ENCODE peak calls at places on chromosome 13, in six cellular contexts. One of them, this sample, is unnamed.

GRCh38 chr13:35855531-35856019 is 275.6 kb downstream of the DCLK1 start:
- DNase-seq in K562: no peak
- DNase-seq in NB4: no peak
- DNase-seq in HepG2: no peak
- DNase-seq in GM12878: no peak
- DNase-seq in A549: peak
- DNase-seq in this sample: no peak

GRCh38 chr13:97194473-97194872 is 27.7 kb upstream of the MBNL2 start:
- DNase-seq in GM12878: no peak
- DNase-seq in A549: no peak
- DNase-seq in HepG2: no peak
- DNase-seq in K562: peak
- DNase-seq in NB4: no peak
- DNase-seq in this sample: peak

GRCh38 chr13:112812306-112813034 is 122.6 kb downstream of the ATP11A start:
- DNase-seq in GM12878: no peak
- DNase-seq in K562: no peak
- DNase-seq in NB4: no peak
- DNase-seq in HepG2: no peak
- DNase-seq in A549: no peak
- DNase-seq in this sample: no peak

GRCh38 chr13:45809810-45810394 is 41.7 kb downstream of the SIAH3 start:
- DNase-seq in A549: no peak
- DNase-seq in K562: no peak
- DNase-seq in HepG2: no peak
- DNase-seq in GM12878: no peak
- DNase-seq in NB4: no peak
- DNase-seq in this sample: no peak

GRCh38 chr13:20342326-20342725 is 110.2 kb upstream of the GJB6 start:
- DNase-seq in K562: no peak
- DNase-seq in A549: no peak
- DNase-seq in HepG2: no peak
- DNase-seq in NB4: no peak
- DNase-seq in GM12878: no peak
- DNase-seq in this sample: no peak

GRCh38 chr13:35930665-35931631 is 200.2 kb downstream of the DCLK1 start:
- DNase-seq in A549: no peak
- DNase-seq in GM12878: peak
- DNase-seq in K562: no peak
- DNase-seq in NB4: no peak
- DNase-seq in HepG2: no peak
- DNase-seq in this sample: no peak

GRCh38 chr13:79389031-79389430 is 17.0 kb downstream of the RBM26 start:
- DNase-seq in K562: no peak
- DNase-seq in HepG2: no peak
- DNase-seq in GM12878: no peak
- DNase-seq in A549: no peak
- DNase-seq in NB4: peak
- DNase-seq in this sample: no peak

GRCh38 chr13:113605866-113606438 is 21.4 kb downstream of the TFDP1 start:
- DNase-seq in GM12878: no peak
- DNase-seq in K562: no peak
- DNase-seq in HepG2: no peak
- DNase-seq in A549: no peak
- DNase-seq in NB4: no peak
- DNase-seq in this sample: no peak

GRCh38 chr13:44305845-44306244 is 67.8 kb upstream of the SERP2 start:
- DNase-seq in K562: no peak
- DNase-seq in HepG2: no peak
- DNase-seq in NB4: no peak
- DNase-seq in GM12878: no peak
- DNase-seq in A549: no peak
- DNase-seq in this sample: peak

GRCh38 chr13:75889427-75889826 is 253.3 kb downstream of the LMO7 start:
- DNase-seq in HepG2: no peak
- DNase-seq in K562: peak
- DNase-seq in A549: no peak
- DNase-seq in GM12878: no peak
- DNase-seq in NB4: no peak
- DNase-seq in this sample: no peak

GRCh38 chr13:73496711-73497110 is 437.9 kb downstream of the KLF5 start:
- DNase-seq in K562: no peak
- DNase-seq in A549: no peak
- DNase-seq in NB4: no peak
- DNase-seq in GM12878: no peak
- DNase-seq in HepG2: no peak
- DNase-seq in this sample: no peak

GRCh38 chr13:73273737-73274136 is 214.9 kb downstream of the KLF5 start:
- DNase-seq in K562: no peak
- DNase-seq in A549: no peak
- DNase-seq in NB4: no peak
- DNase-seq in HepG2: no peak
- DNase-seq in GM12878: no peak
- DNase-seq in this sample: no peak

GRCh38 chr13:26508885-26509284 is 48.6 kb upstream of the WASF3 start:
- DNase-seq in K562: no peak
- DNase-seq in GM12878: no peak
- DNase-seq in HepG2: no peak
- DNase-seq in A549: no peak
- DNase-seq in NB4: no peak
- DNase-seq in this sample: no peak

GRCh38 chr13:44351505-44351854 is 22.1 kb upstream of the SERP2 start:
- DNase-seq in GM12878: no peak
- DNase-seq in A549: no peak
- DNase-seq in K562: no peak
- DNase-seq in NB4: no peak
- DNase-seq in HepG2: no peak
- DNase-seq in this sample: no peak

GRCh38 chr13:86870388-86870966 is 800.7 kb upstream of the SLITRK5 start:
- DNase-seq in NB4: peak
- DNase-seq in A549: no peak
- DNase-seq in HepG2: peak
- DNase-seq in GM12878: no peak
- DNase-seq in K562: peak
- DNase-seq in this sample: peak

GRCh38 chr13:102700088-102701031 is 5.5 kb upstream of the METTL21C start:
- DNase-seq in A549: no peak
- DNase-seq in K562: no peak
- DNase-seq in HepG2: no peak
- DNase-seq in GM12878: no peak
- DNase-seq in NB4: no peak
- DNase-seq in this sample: no peak

GRCh38 chr13:43205421-43205820 is 182.0 kb downstream of the DNAJC15 start:
- DNase-seq in A549: no peak
- DNase-seq in GM12878: no peak
- DNase-seq in K562: no peak
- DNase-seq in NB4: no peak
- DNase-seq in HepG2: no peak
- DNase-seq in this sample: no peak

GRCh38 chr13:79988573-79988972 is 352.4 kb downstream of the SPRY2 start:
- DNase-seq in A549: no peak
- DNase-seq in NB4: no peak
- DNase-seq in K562: no peak
- DNase-seq in HepG2: no peak
- DNase-seq in GM12878: no peak
- DNase-seq in this sample: no peak

GRCh38 chr13:113585828-113586355 is 1.3 kb downstream of the TFDP1 start:
- DNase-seq in HepG2: no peak
- DNase-seq in K562: peak
- DNase-seq in A549: no peak
- DNase-seq in NB4: no peak
- DNase-seq in GM12878: no peak
- DNase-seq in this sample: no peak

GRCh38 chr13:101552286-101552685 is 99.8 kb downstream of the ITGBL1 start:
- DNase-seq in A549: no peak
- DNase-seq in K562: no peak
- DNase-seq in HepG2: no peak
- DNase-seq in GM12878: no peak
- DNase-seq in NB4: no peak
- DNase-seq in this sample: no peak

GRCh38 chr13:106514928-106515634 is 20.4 kb downstream of the EFNB2 start:
- DNase-seq in A549: no peak
- DNase-seq in NB4: no peak
- DNase-seq in GM12878: no peak
- DNase-seq in K562: no peak
- DNase-seq in HepG2: no peak
- DNase-seq in this sample: no peak

GRCh38 chr13:91072511-91072910 is 275.0 kb upstream of the MIR17HG start:
- DNase-seq in HepG2: no peak
- DNase-seq in NB4: no peak
- DNase-seq in GM12878: no peak
- DNase-seq in K562: no peak
- DNase-seq in A549: no peak
- DNase-seq in this sample: no peak

GRCh38 chr13:29359181-29359580 is 236.3 kb downstream of the SLC7A1 start:
- DNase-seq in GM12878: no peak
- DNase-seq in HepG2: no peak
- DNase-seq in K562: no peak
- DNase-seq in A549: no peak
- DNase-seq in NB4: peak
- DNase-seq in this sample: no peak

DNA sequence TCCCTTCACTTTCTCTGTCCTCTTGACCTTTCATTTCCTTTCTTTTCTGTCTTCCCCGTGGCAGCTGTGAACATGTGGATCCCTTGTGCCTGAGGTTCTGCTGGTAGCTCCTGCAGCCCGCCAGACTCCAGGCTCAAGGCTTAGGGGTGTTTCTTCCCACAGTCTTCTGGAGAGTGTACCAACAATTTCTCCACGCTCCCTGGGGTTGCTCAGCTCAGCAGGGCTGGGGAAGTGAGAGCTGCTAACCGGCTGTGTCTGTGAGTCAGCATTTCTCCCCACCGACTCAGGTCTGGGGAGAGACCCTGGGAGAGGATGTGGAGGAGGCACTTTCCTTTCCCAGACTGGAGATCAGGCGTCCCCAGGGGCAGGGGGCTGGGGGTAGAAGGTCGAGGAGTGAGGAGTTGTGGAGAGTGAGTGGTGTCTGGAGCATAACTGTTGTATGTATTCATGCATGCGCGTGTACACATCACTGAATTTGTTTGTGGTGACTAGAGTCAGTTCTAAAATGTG is 193.6 kb downstream of the KCNRG start:
- DNase-seq in HepG2: peak
- DNase-seq in NB4: peak
- DNase-seq in K562: peak
- DNase-seq in GM12878: no peak
- DNase-seq in A549: peak
- DNase-seq in this sample: peak
- TF ChIP-seq MYC in HepG2: no peak
- TF ChIP-seq MYC in NB4: no peak
- TF ChIP-seq MYC in K562: peak
- TF ChIP-seq MYC in GM12878: no peak
- TF ChIP-seq MYC in A549: no peak
- TF ChIP-seq MYC in this sample: no peak

GRCh38 chr13:105207586-105208293 is 1327.7 kb downstream of the EFNB2 start:
- DNase-seq in K562: no peak
- DNase-seq in A549: no peak
- DNase-seq in HepG2: no peak
- DNase-seq in GM12878: no peak
- DNase-seq in NB4: no peak
- DNase-seq in this sample: no peak

DNA sequence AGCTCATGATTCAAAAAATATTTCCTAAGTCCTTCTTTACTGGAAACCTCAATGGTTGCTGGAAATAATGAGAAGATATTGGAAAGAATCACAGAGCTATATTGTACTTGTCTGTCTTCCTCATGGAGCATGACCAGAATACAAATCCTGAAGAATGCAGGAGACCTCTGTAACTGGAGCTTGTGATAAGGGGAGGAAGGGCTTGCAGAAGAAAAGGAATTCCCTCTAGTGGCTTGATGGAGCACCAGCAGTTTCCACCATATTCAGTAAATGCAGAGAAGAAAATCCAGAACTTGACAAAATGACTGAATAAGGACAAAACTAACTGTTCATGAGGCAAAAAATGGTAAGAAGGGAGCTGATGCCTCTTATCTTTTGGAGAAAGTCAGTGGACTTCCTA is 1333.1 kb downstream of the EFNB2 start:
- DNase-seq in HepG2: no peak
- DNase-seq in GM12878: no peak
- DNase-seq in A549: no peak
- DNase-seq in K562: no peak
- DNase-seq in NB4: peak
- DNase-seq in this sample: peak
- TF ChIP-seq MYC in HepG2: no peak
- TF ChIP-seq MYC in GM12878: no peak
- TF ChIP-seq MYC in A549: no peak
- TF ChIP-seq MYC in K562: no peak
- TF ChIP-seq MYC in NB4: no peak
- TF ChIP-seq MYC in this sample: no peak

GRCh38 chr13:34035676-34036325 is 217.9 kb downstream of the RFC3 start:
- DNase-seq in A549: peak
- DNase-seq in GM12878: no peak
- DNase-seq in NB4: no peak
- DNase-seq in K562: no peak
- DNase-seq in HepG2: peak
- DNase-seq in this sample: no peak
- TF ChIP-seq MYC in A549: no peak
- TF ChIP-seq MYC in GM12878: no peak
- TF ChIP-seq MYC in NB4: no peak
- TF ChIP-seq MYC in K562: no peak
- TF ChIP-seq MYC in HepG2: no peak
- TF ChIP-seq MYC in this sample: no peak

GRCh38 chr13:93794197-93794885 is 567.7 kb downstream of the GPC6 start:
- DNase-seq in HepG2: no peak
- DNase-seq in NB4: no peak
- DNase-seq in GM12878: no peak
- DNase-seq in A549: no peak
- DNase-seq in K562: no peak
- DNase-seq in this sample: no peak
- TF ChIP-seq MYC in HepG2: no peak
- TF ChIP-seq MYC in NB4: no peak
- TF ChIP-seq MYC in GM12878: no peak
- TF ChIP-seq MYC in A549: no peak
- TF ChIP-seq MYC in K562: no peak
- TF ChIP-seq MYC in this sample: no peak